ENCODE peak calls at places on chromosomes 3 and 15, in five cellular contexts. One of them, this sample, is unnamed.

GRCh38 chr3:195236801-195237570 is 34.0 kb downstream of the XXYLT1 start:
- DNase-seq in activated T-helper 1 cell treated with Interleukin-2 at 50 U/mL for 16 hours: no peak
- DNase-seq in substantia nigra: no peak
- DNase-seq in 8988T: no peak
- DNase-seq in fibroblast of the aortic adventitia: no peak
- DNase-seq in this sample: no peak

GRCh38 chr3:130759692-130760338 is 13.2 kb upstream of the PIK3R4 start:
- DNase-seq in activated T-helper 1 cell treated with Interleukin-2 at 50 U/mL for 16 hours: no peak
- DNase-seq in substantia nigra: no peak
- DNase-seq in fibroblast of the aortic adventitia: peak; percentile 76
- DNase-seq in 8988T: no peak
- DNase-seq in this sample: peak; percentile 39

GRCh38 chr3:119715105-119715504 is 12.3 kb downstream of the CFAP91 start:
- DNase-seq in substantia nigra: no peak
- DNase-seq in activated T-helper 1 cell treated with Interleukin-2 at 50 U/mL for 16 hours: no peak
- DNase-seq in 8988T: no peak
- DNase-seq in fibroblast of the aortic adventitia: no peak
- DNase-seq in this sample: no peak

GRCh38 chr3:51953445-51953844 is 1.7 kb upstream of the GPR62 start:
- DNase-seq in fibroblast of the aortic adventitia: peak; percentile 68
- DNase-seq in 8988T: no peak
- DNase-seq in substantia nigra: no peak
- DNase-seq in activated T-helper 1 cell treated with Interleukin-2 at 50 U/mL for 16 hours: no peak
- DNase-seq in this sample: no peak

GRCh38 chr3:108469126-108469525 is 41.3 kb downstream of the MYH15 start:
- DNase-seq in 8988T: no peak
- DNase-seq in fibroblast of the aortic adventitia: no peak
- DNase-seq in activated T-helper 1 cell treated with Interleukin-2 at 50 U/mL for 16 hours: no peak
- DNase-seq in substantia nigra: no peak
- DNase-seq in this sample: no peak

GRCh38 chr3:23480324-23480704 is 277.2 kb downstream of the UBE2E2 start:
- DNase-seq in fibroblast of the aortic adventitia: no peak
- DNase-seq in substantia nigra: peak; percentile 81
- DNase-seq in activated T-helper 1 cell treated with Interleukin-2 at 50 U/mL for 16 hours: no peak
- DNase-seq in 8988T: no peak
- DNase-seq in this sample: peak; percentile 81

GRCh38 chr3:190038050-190038631 is 82.6 kb downstream of the P3H2 start:
- DNase-seq in substantia nigra: no peak
- DNase-seq in 8988T: no peak
- DNase-seq in fibroblast of the aortic adventitia: peak; percentile 58
- DNase-seq in activated T-helper 1 cell treated with Interleukin-2 at 50 U/mL for 16 hours: no peak
- DNase-seq in this sample: no peak

GRCh38 chr3:2495746-2496145 is 397.1 kb downstream of the CNTN4 start:
- DNase-seq in activated T-helper 1 cell treated with Interleukin-2 at 50 U/mL for 16 hours: no peak
- DNase-seq in 8988T: no peak
- DNase-seq in fibroblast of the aortic adventitia: no peak
- DNase-seq in substantia nigra: no peak
- DNase-seq in this sample: no peak

GRCh38 chr3:84961492-84962255 is 2.9 kb downstream of the CADM2 start:
- DNase-seq in 8988T: no peak
- DNase-seq in fibroblast of the aortic adventitia: no peak
- DNase-seq in substantia nigra: no peak
- DNase-seq in activated T-helper 1 cell treated with Interleukin-2 at 50 U/mL for 16 hours: no peak
- DNase-seq in this sample: peak; percentile 59

GRCh38 chr15:57432141-57432701 is 55.9 kb downstream of the CGNL1 start:
- DNase-seq in fibroblast of the aortic adventitia: peak; percentile 53
- DNase-seq in substantia nigra: no peak
- DNase-seq in activated T-helper 1 cell treated with Interleukin-2 at 50 U/mL for 16 hours: no peak
- DNase-seq in 8988T: no peak
- DNase-seq in this sample: peak; percentile 65

GRCh38 chr3:124329723-124330122 is 337.8 kb upstream of the ROPN1 start:
- DNase-seq in 8988T: no peak
- DNase-seq in fibroblast of the aortic adventitia: no peak
- DNase-seq in substantia nigra: no peak
- DNase-seq in activated T-helper 1 cell treated with Interleukin-2 at 50 U/mL for 16 hours: no peak
- DNase-seq in this sample: no peak

This sample was measured in hippocampal formation.